ENCODE peak calls at places on chromosome 16, in four cellular contexts. Z is choroid plexus epithelial cell, A is BE2C, O is lower leg skin. B is an unnamed sample.

GRCh38 chr16:88799569-88800276 is 3.9 kb upstream of the CDT1 start:
- DNase-seq in Z (no peak), A (no peak), O (no peak), B (no peak)

GRCh38 chr16:61210039-61210438 is 826.2 kb downstream of the CDH8 start:
- DNase-seq in Z (no peak), A (no peak), O (no peak), B (no peak)

GRCh38 chr16:76959166-76959565 is 231.8 kb upstream of the MON1B start:
- DNase-seq in Z (no peak), A (peak), O (no peak), B (no peak)

GRCh38 chr16:53111078-53111776 is 56.4 kb downstream of the CHD9 start:
- DNase-seq in Z (peak), A (no peak), O (no peak), B (no peak)

GRCh38 chr16:47063011-47063724 is 80.6 kb downstream of the NETO2 start:
- DNase-seq in Z (no peak), A (no peak), O (peak), B (no peak)

GRCh38 chr16:86975445-86975844 is 341.7 kb downstream of the C16orf95 start:
- DNase-seq in Z (peak), A (peak), O (no peak), B (peak)

GRCh38 chr16:54873081-54873480 is 57.6 kb upstream of the IRX5 start:
- DNase-seq in Z (no peak), A (no peak), O (no peak), B (no peak)

GRCh38 chr16:38941-39892 is 14.2 kb downstream of the POLR3K start:
- DNase-seq in Z (no peak), A (no peak), O (no peak), B (no peak)

GRCh38 chr16:88979616-88980015 is 2.6 kb upstream of the CBFA2T3 start:
- DNase-seq in Z (no peak), A (no peak), O (no peak), B (no peak)

GRCh38 chr16:67015317-67015731 is 13.6 kb upstream of the CBFB start:
- DNase-seq in Z (no peak), A (no peak), O (peak), B (no peak)

GRCh38 chr16:4160663-4161436 is 44.6 kb upstream of the ADCY9 start:
- DNase-seq in Z (peak), A (no peak), O (no peak), B (no peak)

GRCh38 chr16:23786964-23787571 is 32.2 kb downstream of the CHP2 start:
- DNase-seq in Z (no peak), A (no peak), O (no peak), B (no peak)

GRCh38 chr16:471353-472198 is 46.1 kb downstream of the RAB11FIP3 start:
- DNase-seq in Z (no peak), A (peak), O (no peak), B (peak)

GRCh38 chr16:53099318-53100130 is 44.7 kb downstream of the CHD9 start:
- DNase-seq in Z (peak), A (peak), O (peak), B (peak)

GRCh38 chr16:2910441-2910840 is 1.3 kb upstream of the FLYWCH1 start:
- DNase-seq in Z (peak), A (no peak), O (no peak), B (no peak)

GRCh38 chr16:88759245-88759975 is 25.6 kb downstream of the PIEZO1 start:
- DNase-seq in Z (peak), A (peak), O (no peak), B (peak)

GRCh38 chr16:86042996-86043725 is 144.2 kb downstream of the IRF8 start:
- DNase-seq in Z (no peak), A (no peak), O (no peak), B (no peak)

GRCh38 chr16:1770328-1771071 is 843 bp downstream of the NME3 start:
- DNase-seq in Z (no peak), A (peak), O (no peak), B (peak)

GRCh38 chr16:81831722-81832126 is 52.6 kb downstream of the PLCG2 start:
- DNase-seq in Z (no peak), A (no peak), O (no peak), B (no peak)
- TF ChIP-seq CTCF in Z (no peak), A (no peak), O (no peak), B (no peak)

DNA sequence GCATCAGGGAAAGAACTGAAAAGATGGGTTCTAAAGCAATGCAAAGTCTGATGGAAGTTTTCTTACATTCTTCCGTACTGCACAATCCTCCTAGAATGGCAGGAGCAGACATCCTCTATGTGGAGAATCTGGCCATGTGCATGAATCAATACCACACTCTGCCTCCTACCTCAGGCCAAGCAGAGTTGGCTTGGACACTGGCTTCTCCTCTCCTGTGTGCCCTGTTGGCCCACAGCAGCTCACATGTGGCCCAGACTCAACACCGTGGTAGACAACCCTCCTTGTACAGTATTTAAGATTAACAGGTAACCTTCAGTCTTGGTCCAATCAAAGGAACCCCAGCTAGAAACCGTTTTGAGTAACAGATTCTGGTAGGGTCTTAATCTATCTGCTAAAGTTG is 101.9 kb downstream of the ZFHX3 start:
- DNase-seq in Z (no peak), A (no peak), O (no peak), B (no peak)
- TF ChIP-seq CTCF in Z (no peak), A (no peak), O (no peak), B (no peak)

GRCh38 chr16:48539485-48540221 is 70.3 kb downstream of the N4BP1 start:
- DNase-seq in Z (no peak), A (no peak), O (no peak), B (no peak)

GRCh38 chr16:48540222-48540900 is 69.6 kb downstream of the N4BP1 start:
- DNase-seq in Z (no peak), A (no peak), O (no peak), B (no peak)

GRCh38 chr16:48541108-48541786 is 68.7 kb downstream of the N4BP1 start:
- DNase-seq in Z (no peak), A (no peak), O (peak), B (no peak)

GRCh38 chr16:48542966-48543365 is 67.0 kb downstream of the N4BP1 start:
- DNase-seq in Z (no peak), A (no peak), O (no peak), B (no peak)

GRCh38 chr16:48542020-48542473 is 67.9 kb downstream of the N4BP1 start:
- DNase-seq in Z (peak), A (peak), O (peak), B (no peak)
- TF ChIP-seq CTCF in Z (peak), A (peak), O (no peak), B (peak)

GRCh38 chr16:30533146-30533522 is 1.5 kb downstream of the ZNF747 start:
- DNase-seq in Z (no peak), A (no peak), O (no peak), B (no peak)

GRCh38 chr16:30535106-30535776 is 583 bp upstream of the ZNF747 start:
- DNase-seq in Z (peak), A (no peak), O (no peak), B (no peak)

GRCh38 chr16:30533748-30534367 is 800 bp downstream of the ZNF747 start:
- DNase-seq in Z (peak), A (no peak), O (no peak), B (no peak)

GRCh38 chr16:30535777-30536190 is 1.1 kb upstream of the ZNF747 start:
- DNase-seq in Z (peak), A (peak), O (peak), B (peak)

DNA sequence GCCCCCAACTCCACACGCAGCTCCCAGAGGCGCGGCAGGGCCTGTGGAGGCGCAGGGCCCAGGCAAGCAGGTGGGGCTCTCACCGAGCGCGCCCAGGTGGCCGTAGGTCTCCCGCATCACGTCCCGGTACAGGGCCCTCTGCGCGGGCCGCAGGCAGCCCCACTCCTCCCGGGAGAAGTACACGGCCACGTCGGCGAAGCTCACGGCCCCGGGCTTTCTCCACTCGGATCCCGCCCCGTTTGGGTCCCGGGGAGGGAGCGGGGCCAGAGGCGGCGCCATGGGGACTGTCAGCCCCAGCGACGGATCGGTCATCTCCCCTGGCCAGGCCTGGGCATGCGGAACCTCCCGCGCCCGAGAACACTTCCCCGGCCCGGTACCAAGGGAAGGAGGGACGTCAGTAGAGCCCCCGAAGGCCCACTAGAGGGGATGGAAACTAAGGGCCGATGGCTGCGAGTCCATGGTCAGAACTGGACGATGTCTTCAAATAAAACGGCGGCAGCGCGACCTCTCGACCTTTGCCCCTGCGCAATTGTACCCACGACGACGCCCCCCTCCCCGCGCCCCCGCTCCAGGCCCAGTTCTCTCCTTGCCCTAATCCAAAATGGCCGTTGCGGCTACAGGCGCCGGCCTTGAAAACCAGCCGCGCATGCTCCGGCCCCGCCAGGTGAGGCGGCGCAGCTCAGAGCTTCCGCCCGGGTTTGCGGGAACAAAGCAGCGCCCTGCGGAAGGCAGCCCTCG is at the start of gene ZNF747:
- DNase-seq in Z (peak), A (peak), O (peak), B (peak)
- TF ChIP-seq CTCF in Z (no peak), A (no peak), O (no peak), B (no peak)

DNA sequence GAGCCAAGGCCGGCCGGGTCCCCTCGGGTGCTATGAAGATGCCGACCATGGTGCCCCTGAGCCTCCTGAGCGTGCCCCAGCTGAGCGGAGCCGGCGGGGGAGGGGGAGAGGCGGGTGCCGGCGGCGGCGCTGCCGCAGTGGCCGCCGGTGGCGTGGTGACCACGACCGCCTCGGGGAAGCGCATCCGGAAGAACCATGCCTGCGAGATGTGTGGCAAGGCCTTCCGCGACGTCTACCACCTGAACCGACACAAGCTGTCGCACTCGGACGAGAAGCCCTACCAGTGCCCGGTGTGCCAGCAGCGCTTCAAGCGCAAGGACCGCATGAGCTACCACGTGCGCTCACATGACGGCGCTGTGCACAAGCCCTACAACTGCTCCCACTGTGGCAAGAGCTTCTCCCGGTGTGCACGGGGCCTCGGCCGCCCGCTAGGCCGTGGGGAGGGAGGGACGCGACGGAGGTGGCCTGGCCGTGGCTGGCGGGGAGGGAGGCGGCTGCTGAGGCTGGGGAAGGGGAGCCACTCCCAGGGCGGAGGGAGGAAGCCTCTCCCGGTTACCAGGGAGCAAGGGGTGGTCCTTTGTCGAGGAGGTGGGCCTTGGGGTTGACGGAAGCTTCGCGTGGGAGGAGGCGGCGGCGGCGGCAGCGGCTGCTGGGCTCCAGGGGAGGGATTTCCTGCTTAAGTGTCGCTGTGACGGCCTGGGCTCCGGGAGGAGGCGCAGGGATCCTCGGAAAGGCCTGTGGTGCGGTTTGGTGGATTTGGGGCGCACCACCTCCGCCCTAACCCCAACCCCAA is 1.3 kb downstream of the MAZ start:
- DNase-seq in Z (peak), A (peak), O (peak), B (peak)
- TF ChIP-seq CTCF in Z (peak), A (peak), O (no peak), B (peak)